ENCODE peak calls at places on chromosome 4, in nine cellular contexts. One of them, this sample, is unnamed.

GRCh38 chr4:107519057-107519456 is 201.0 kb downstream of the PAPSS1 start:
- DNase-seq in ascending aorta: no peak
- DNase-seq in endothelial cell: peak; percentile 33
- DNase-seq in AG20443: peak; percentile 40
- DNase-seq in RCC 7860: no peak
- DNase-seq in stimulated activated CD8-positive, alpha-beta memory T cell treated with anti-CD3 and anti-CD28 coated beads, Interleukin-7, amount 100 ng/mL, for 1 hour: no peak
- DNase-seq in epithelial cell of proximal tubule: peak; percentile 1
- DNase-seq in HEK293T: peak; percentile 16
- DNase-seq in left ventricle myocardium superior: no peak
- DNase-seq in this sample: peak; percentile 42

GRCh38 chr4:31341601-31342375 is 621.6 kb downstream of the PCDH7 start:
- DNase-seq in HEK293T: no peak
- DNase-seq in RCC 7860: no peak
- DNase-seq in left ventricle myocardium superior: no peak
- DNase-seq in stimulated activated CD8-positive, alpha-beta memory T cell treated with anti-CD3 and anti-CD28 coated beads, Interleukin-7, amount 100 ng/mL, for 1 hour: no peak
- DNase-seq in AG20443: no peak
- DNase-seq in endothelial cell: no peak
- DNase-seq in epithelial cell of proximal tubule: no peak
- DNase-seq in ascending aorta: no peak
- DNase-seq in this sample: no peak

GRCh38 chr4:5452156-5452555 is 256.2 kb downstream of the EVC2 start:
- DNase-seq in left ventricle myocardium superior: no peak
- DNase-seq in ascending aorta: no peak
- DNase-seq in epithelial cell of proximal tubule: no peak
- DNase-seq in HEK293T: no peak
- DNase-seq in stimulated activated CD8-positive, alpha-beta memory T cell treated with anti-CD3 and anti-CD28 coated beads, Interleukin-7, amount 100 ng/mL, for 1 hour: no peak
- DNase-seq in endothelial cell: no peak
- DNase-seq in AG20443: no peak
- DNase-seq in RCC 7860: no peak
- DNase-seq in this sample: no peak

GRCh38 chr4:68984947-68985346 is 33.3 kb upstream of the UGT2A3 start:
- DNase-seq in left ventricle myocardium superior: no peak
- DNase-seq in epithelial cell of proximal tubule: no peak
- DNase-seq in HEK293T: no peak
- DNase-seq in AG20443: no peak
- DNase-seq in stimulated activated CD8-positive, alpha-beta memory T cell treated with anti-CD3 and anti-CD28 coated beads, Interleukin-7, amount 100 ng/mL, for 1 hour: no peak
- DNase-seq in endothelial cell: no peak
- DNase-seq in ascending aorta: no peak
- DNase-seq in RCC 7860: no peak
- DNase-seq in this sample: no peak

GRCh38 chr4:173091362-173091761 is 77.2 kb upstream of the GALNT7 start:
- DNase-seq in left ventricle myocardium superior: no peak
- DNase-seq in AG20443: no peak
- DNase-seq in HEK293T: no peak
- DNase-seq in epithelial cell of proximal tubule: peak; percentile 35
- DNase-seq in endothelial cell: no peak
- DNase-seq in RCC 7860: no peak
- DNase-seq in ascending aorta: no peak
- DNase-seq in stimulated activated CD8-positive, alpha-beta memory T cell treated with anti-CD3 and anti-CD28 coated beads, Interleukin-7, amount 100 ng/mL, for 1 hour: no peak
- DNase-seq in this sample: peak; percentile 76

GRCh38 chr4:57131849-57132745 is 21.9 kb upstream of the IGFBP7 start:
- DNase-seq in ascending aorta: no peak
- DNase-seq in RCC 7860: no peak
- DNase-seq in epithelial cell of proximal tubule: peak; percentile 45
- DNase-seq in endothelial cell: peak; percentile 30
- DNase-seq in left ventricle myocardium superior: no peak
- DNase-seq in HEK293T: no peak
- DNase-seq in stimulated activated CD8-positive, alpha-beta memory T cell treated with anti-CD3 and anti-CD28 coated beads, Interleukin-7, amount 100 ng/mL, for 1 hour: no peak
- DNase-seq in AG20443: no peak
- DNase-seq in this sample: peak; percentile 77

GRCh38 chr4:7992846-7993245 is 53.2 kb upstream of the AFAP1 start:
- DNase-seq in RCC 7860: no peak
- DNase-seq in endothelial cell: no peak
- DNase-seq in HEK293T: no peak
- DNase-seq in ascending aorta: no peak
- DNase-seq in stimulated activated CD8-positive, alpha-beta memory T cell treated with anti-CD3 and anti-CD28 coated beads, Interleukin-7, amount 100 ng/mL, for 1 hour: no peak
- DNase-seq in left ventricle myocardium superior: no peak
- DNase-seq in AG20443: no peak
- DNase-seq in epithelial cell of proximal tubule: no peak
- DNase-seq in this sample: no peak

GRCh38 chr4:135325264-135325663 is 1123.7 kb upstream of the PABPC4L start:
- DNase-seq in ascending aorta: no peak
- DNase-seq in left ventricle myocardium superior: no peak
- DNase-seq in stimulated activated CD8-positive, alpha-beta memory T cell treated with anti-CD3 and anti-CD28 coated beads, Interleukin-7, amount 100 ng/mL, for 1 hour: no peak
- DNase-seq in epithelial cell of proximal tubule: no peak
- DNase-seq in endothelial cell: no peak
- DNase-seq in HEK293T: no peak
- DNase-seq in RCC 7860: no peak
- DNase-seq in AG20443: no peak
- DNase-seq in this sample: no peak

GRCh38 chr4:143701365-143701764 is 890 bp upstream of the FREM3 start:
- DNase-seq in endothelial cell: no peak
- DNase-seq in AG20443: no peak
- DNase-seq in ascending aorta: no peak
- DNase-seq in HEK293T: no peak
- DNase-seq in epithelial cell of proximal tubule: no peak
- DNase-seq in RCC 7860: no peak
- DNase-seq in left ventricle myocardium superior: no peak
- DNase-seq in stimulated activated CD8-positive, alpha-beta memory T cell treated with anti-CD3 and anti-CD28 coated beads, Interleukin-7, amount 100 ng/mL, for 1 hour: no peak
- DNase-seq in this sample: no peak

GRCh38 chr4:101471201-101471600 is 123.9 kb upstream of the PPP3CA start:
- DNase-seq in stimulated activated CD8-positive, alpha-beta memory T cell treated with anti-CD3 and anti-CD28 coated beads, Interleukin-7, amount 100 ng/mL, for 1 hour: no peak
- DNase-seq in HEK293T: no peak
- DNase-seq in ascending aorta: no peak
- DNase-seq in endothelial cell: no peak
- DNase-seq in RCC 7860: no peak
- DNase-seq in left ventricle myocardium superior: no peak
- DNase-seq in epithelial cell of proximal tubule: no peak
- DNase-seq in AG20443: no peak
- DNase-seq in this sample: no peak

GRCh38 chr4:107035711-107036601 is at the start of gene DKK2:
- DNase-seq in AG20443: peak; percentile 54
- DNase-seq in ascending aorta: no peak
- DNase-seq in stimulated activated CD8-positive, alpha-beta memory T cell treated with anti-CD3 and anti-CD28 coated beads, Interleukin-7, amount 100 ng/mL, for 1 hour: no peak
- DNase-seq in HEK293T: peak; percentile 17
- DNase-seq in left ventricle myocardium superior: peak; percentile 32
- DNase-seq in epithelial cell of proximal tubule: no peak
- DNase-seq in RCC 7860: no peak
- DNase-seq in endothelial cell: peak; percentile 29
- DNase-seq in this sample: no peak

GRCh38 chr4:48493485-48494100 is 3.5 kb downstream of the ZAR1 start:
- DNase-seq in ascending aorta: no peak
- DNase-seq in AG20443: no peak
- DNase-seq in left ventricle myocardium superior: no peak
- DNase-seq in endothelial cell: no peak
- DNase-seq in RCC 7860: no peak
- DNase-seq in epithelial cell of proximal tubule: no peak
- DNase-seq in stimulated activated CD8-positive, alpha-beta memory T cell treated with anti-CD3 and anti-CD28 coated beads, Interleukin-7, amount 100 ng/mL, for 1 hour: no peak
- DNase-seq in HEK293T: no peak
- DNase-seq in this sample: no peak

GRCh38 chr4:72218953-72219352 is 187.2 kb downstream of the NPFFR2 start:
- DNase-seq in endothelial cell: no peak
- DNase-seq in left ventricle myocardium superior: no peak
- DNase-seq in stimulated activated CD8-positive, alpha-beta memory T cell treated with anti-CD3 and anti-CD28 coated beads, Interleukin-7, amount 100 ng/mL, for 1 hour: no peak
- DNase-seq in HEK293T: no peak
- DNase-seq in ascending aorta: no peak
- DNase-seq in RCC 7860: no peak
- DNase-seq in AG20443: peak; percentile 12
- DNase-seq in epithelial cell of proximal tubule: no peak
- DNase-seq in this sample: peak; percentile 20

GRCh38 chr4:22595684-22596083 is 79.8 kb upstream of the ADGRA3 start:
- DNase-seq in endothelial cell: no peak
- DNase-seq in RCC 7860: no peak
- DNase-seq in left ventricle myocardium superior: no peak
- DNase-seq in epithelial cell of proximal tubule: no peak
- DNase-seq in HEK293T: no peak
- DNase-seq in ascending aorta: no peak
- DNase-seq in stimulated activated CD8-positive, alpha-beta memory T cell treated with anti-CD3 and anti-CD28 coated beads, Interleukin-7, amount 100 ng/mL, for 1 hour: no peak
- DNase-seq in AG20443: no peak
- DNase-seq in this sample: no peak

GRCh38 chr4:38009949-38010348 is 49.8 kb downstream of the PTTG2 start:
- DNase-seq in AG20443: no peak
- DNase-seq in RCC 7860: no peak
- DNase-seq in stimulated activated CD8-positive, alpha-beta memory T cell treated with anti-CD3 and anti-CD28 coated beads, Interleukin-7, amount 100 ng/mL, for 1 hour: no peak
- DNase-seq in endothelial cell: no peak
- DNase-seq in epithelial cell of proximal tubule: no peak
- DNase-seq in left ventricle myocardium superior: no peak
- DNase-seq in HEK293T: no peak
- DNase-seq in ascending aorta: no peak
- DNase-seq in this sample: no peak

GRCh38 chr4:100428051-100428450 is 89.8 kb downstream of the EMCN start:
- DNase-seq in stimulated activated CD8-positive, alpha-beta memory T cell treated with anti-CD3 and anti-CD28 coated beads, Interleukin-7, amount 100 ng/mL, for 1 hour: no peak
- DNase-seq in left ventricle myocardium superior: no peak
- DNase-seq in HEK293T: no peak
- DNase-seq in epithelial cell of proximal tubule: peak; percentile 43
- DNase-seq in RCC 7860: peak; percentile 76
- DNase-seq in ascending aorta: no peak
- DNase-seq in endothelial cell: no peak
- DNase-seq in AG20443: no peak
- DNase-seq in this sample: peak; percentile 96

GRCh38 chr4:15963568-15963967 is 593 bp upstream of the FGFBP2 start:
- DNase-seq in epithelial cell of proximal tubule: no peak
- DNase-seq in AG20443: no peak
- DNase-seq in stimulated activated CD8-positive, alpha-beta memory T cell treated with anti-CD3 and anti-CD28 coated beads, Interleukin-7, amount 100 ng/mL, for 1 hour: peak; percentile 11
- DNase-seq in endothelial cell: no peak
- DNase-seq in left ventricle myocardium superior: no peak
- DNase-seq in HEK293T: no peak
- DNase-seq in RCC 7860: no peak
- DNase-seq in ascending aorta: no peak
- DNase-seq in this sample: no peak

GRCh38 chr4:74311696-74312313 is 3.5 kb downstream of the EPGN start:
- DNase-seq in endothelial cell: peak; percentile 38
- DNase-seq in HEK293T: peak; percentile 19
- DNase-seq in left ventricle myocardium superior: no peak
- DNase-seq in AG20443: peak; percentile 30
- DNase-seq in RCC 7860: peak; percentile 34
- DNase-seq in epithelial cell of proximal tubule: peak; percentile 25
- DNase-seq in ascending aorta: no peak
- DNase-seq in stimulated activated CD8-positive, alpha-beta memory T cell treated with anti-CD3 and anti-CD28 coated beads, Interleukin-7, amount 100 ng/mL, for 1 hour: no peak
- DNase-seq in this sample: peak; percentile 76

GRCh38 chr4:996030-996993 is 3.1 kb upstream of the SLC26A1 start:
- DNase-seq in stimulated activated CD8-positive, alpha-beta memory T cell treated with anti-CD3 and anti-CD28 coated beads, Interleukin-7, amount 100 ng/mL, for 1 hour: no peak
- DNase-seq in AG20443: no peak
- DNase-seq in epithelial cell of proximal tubule: no peak
- DNase-seq in RCC 7860: no peak
- DNase-seq in left ventricle myocardium superior: no peak
- DNase-seq in endothelial cell: no peak
- DNase-seq in ascending aorta: no peak
- DNase-seq in HEK293T: no peak
- DNase-seq in this sample: no peak

GRCh38 chr4:185020293-185020808 is 2.1 kb downstream of the HELT start:
- DNase-seq in stimulated activated CD8-positive, alpha-beta memory T cell treated with anti-CD3 and anti-CD28 coated beads, Interleukin-7, amount 100 ng/mL, for 1 hour: no peak
- DNase-seq in RCC 7860: no peak
- DNase-seq in HEK293T: no peak
- DNase-seq in left ventricle myocardium superior: peak; percentile 30
- DNase-seq in epithelial cell of proximal tubule: no peak
- DNase-seq in endothelial cell: peak; percentile 26
- DNase-seq in ascending aorta: no peak
- DNase-seq in AG20443: no peak
- DNase-seq in this sample: no peak

GRCh38 chr4:101806914-101807313 is 16.4 kb downstream of the BANK1 start:
- DNase-seq in AG20443: peak; percentile 22
- DNase-seq in RCC 7860: peak; percentile 37
- DNase-seq in endothelial cell: no peak
- DNase-seq in left ventricle myocardium superior: no peak
- DNase-seq in HEK293T: peak; percentile 8
- DNase-seq in ascending aorta: no peak
- DNase-seq in stimulated activated CD8-positive, alpha-beta memory T cell treated with anti-CD3 and anti-CD28 coated beads, Interleukin-7, amount 100 ng/mL, for 1 hour: no peak
- DNase-seq in epithelial cell of proximal tubule: peak; percentile 65
- DNase-seq in this sample: peak; percentile 91

GRCh38 chr4:37760840-37761239 is 65.6 kb upstream of the PGM2 start:
- DNase-seq in left ventricle myocardium superior: no peak
- DNase-seq in AG20443: no peak
- DNase-seq in HEK293T: no peak
- DNase-seq in epithelial cell of proximal tubule: no peak
- DNase-seq in RCC 7860: peak; percentile 21
- DNase-seq in ascending aorta: no peak
- DNase-seq in stimulated activated CD8-positive, alpha-beta memory T cell treated with anti-CD3 and anti-CD28 coated beads, Interleukin-7, amount 100 ng/mL, for 1 hour: no peak
- DNase-seq in endothelial cell: no peak
- DNase-seq in this sample: no peak

GRCh38 chr4:136818811-136819210 is 713.5 kb downstream of the PCDH18 start:
- DNase-seq in AG20443: no peak
- DNase-seq in ascending aorta: no peak
- DNase-seq in endothelial cell: no peak
- DNase-seq in epithelial cell of proximal tubule: no peak
- DNase-seq in left ventricle myocardium superior: no peak
- DNase-seq in HEK293T: no peak
- DNase-seq in RCC 7860: no peak
- DNase-seq in stimulated activated CD8-positive, alpha-beta memory T cell treated with anti-CD3 and anti-CD28 coated beads, Interleukin-7, amount 100 ng/mL, for 1 hour: no peak
- DNase-seq in this sample: no peak

GRCh38 chr4:62431513-62431912 is 1231.4 kb downstream of the ADGRL3 start:
- DNase-seq in endothelial cell: no peak
- DNase-seq in epithelial cell of proximal tubule: no peak
- DNase-seq in left ventricle myocardium superior: no peak
- DNase-seq in AG20443: no peak
- DNase-seq in RCC 7860: no peak
- DNase-seq in ascending aorta: no peak
- DNase-seq in stimulated activated CD8-positive, alpha-beta memory T cell treated with anti-CD3 and anti-CD28 coated beads, Interleukin-7, amount 100 ng/mL, for 1 hour: no peak
- DNase-seq in HEK293T: no peak
- DNase-seq in this sample: no peak

GRCh38 chr4:54571762-54572542 is 85.8 kb upstream of the KIT start:
- DNase-seq in ascending aorta: no peak
- DNase-seq in AG20443: no peak
- DNase-seq in left ventricle myocardium superior: no peak
- DNase-seq in RCC 7860: no peak
- DNase-seq in stimulated activated CD8-positive, alpha-beta memory T cell treated with anti-CD3 and anti-CD28 coated beads, Interleukin-7, amount 100 ng/mL, for 1 hour: no peak
- DNase-seq in HEK293T: no peak
- DNase-seq in endothelial cell: no peak
- DNase-seq in epithelial cell of proximal tubule: no peak
- DNase-seq in this sample: no peak

GRCh38 chr4:118280501-118281218 is 72.1 kb downstream of the PRSS12 start:
- DNase-seq in RCC 7860: peak; percentile 60
- DNase-seq in endothelial cell: peak; percentile 53
- DNase-seq in AG20443: peak; percentile 35
- DNase-seq in stimulated activated CD8-positive, alpha-beta memory T cell treated with anti-CD3 and anti-CD28 coated beads, Interleukin-7, amount 100 ng/mL, for 1 hour: no peak
- DNase-seq in left ventricle myocardium superior: no peak
- DNase-seq in ascending aorta: no peak
- DNase-seq in HEK293T: peak; percentile 36
- DNase-seq in epithelial cell of proximal tubule: peak; percentile 54
- DNase-seq in this sample: peak; percentile 79

GRCh38 chr4:112296949-112297483 is at the start of gene ALPK1:
- DNase-seq in left ventricle myocardium superior: no peak
- DNase-seq in stimulated activated CD8-positive, alpha-beta memory T cell treated with anti-CD3 and anti-CD28 coated beads, Interleukin-7, amount 100 ng/mL, for 1 hour: no peak
- DNase-seq in endothelial cell: no peak
- DNase-seq in AG20443: peak; percentile 87
- DNase-seq in HEK293T: peak; percentile 71
- DNase-seq in epithelial cell of proximal tubule: peak; percentile 88
- DNase-seq in RCC 7860: peak; percentile 58
- DNase-seq in ascending aorta: no peak
- DNase-seq in this sample: peak; percentile 99

GRCh38 chr4:163473130-163473529 is 424 bp downstream of the TKTL2 start:
- DNase-seq in AG20443: no peak
- DNase-seq in RCC 7860: no peak
- DNase-seq in stimulated activated CD8-positive, alpha-beta memory T cell treated with anti-CD3 and anti-CD28 coated beads, Interleukin-7, amount 100 ng/mL, for 1 hour: no peak
- DNase-seq in HEK293T: no peak
- DNase-seq in ascending aorta: no peak
- DNase-seq in left ventricle myocardium superior: no peak
- DNase-seq in epithelial cell of proximal tubule: no peak
- DNase-seq in endothelial cell: no peak
- DNase-seq in this sample: no peak

GRCh38 chr4:105457997-105458396 is 15.9 kb downstream of the PPA2 start:
- DNase-seq in AG20443: peak; percentile 16
- DNase-seq in epithelial cell of proximal tubule: no peak
- DNase-seq in HEK293T: no peak
- DNase-seq in ascending aorta: no peak
- DNase-seq in left ventricle myocardium superior: no peak
- DNase-seq in stimulated activated CD8-positive, alpha-beta memory T cell treated with anti-CD3 and anti-CD28 coated beads, Interleukin-7, amount 100 ng/mL, for 1 hour: no peak
- DNase-seq in RCC 7860: no peak
- DNase-seq in endothelial cell: no peak
- DNase-seq in this sample: no peak

GRCh38 chr4:87677731-87678130 is 27.7 kb downstream of the DMP1 start:
- DNase-seq in ascending aorta: no peak
- DNase-seq in left ventricle myocardium superior: peak; percentile 55
- DNase-seq in RCC 7860: no peak
- DNase-seq in stimulated activated CD8-positive, alpha-beta memory T cell treated with anti-CD3 and anti-CD28 coated beads, Interleukin-7, amount 100 ng/mL, for 1 hour: no peak
- DNase-seq in AG20443: no peak
- DNase-seq in epithelial cell of proximal tubule: no peak
- DNase-seq in HEK293T: no peak
- DNase-seq in endothelial cell: no peak
- DNase-seq in this sample: no peak

GRCh38 chr4:87949961-87950360 is 25.6 kb upstream of the SPP1 start:
- DNase-seq in AG20443: no peak
- DNase-seq in ascending aorta: no peak
- DNase-seq in left ventricle myocardium superior: no peak
- DNase-seq in HEK293T: no peak
- DNase-seq in endothelial cell: no peak
- DNase-seq in epithelial cell of proximal tubule: peak; percentile 71
- DNase-seq in stimulated activated CD8-positive, alpha-beta memory T cell treated with anti-CD3 and anti-CD28 coated beads, Interleukin-7, amount 100 ng/mL, for 1 hour: no peak
- DNase-seq in RCC 7860: peak; percentile 58
- DNase-seq in this sample: peak; percentile 97

This sample was measured in renal cortical epithelial cell.